ENCODE peak calls at places on chromosomes 7 and 10, in six cellular contexts. D, A, M, P, W and C are unnamed samples.

GRCh38 chr7:40057292-40057691 is 77.1 kb downstream of the MPLKIP start:
- DNase-seq in D (no peak), A (no peak), M (no peak), P (no peak), W (no peak), C (no peak)

GRCh38 chr7:48899932-48900331 is 24.4 kb upstream of the CDC14C start:
- DNase-seq in D (no peak), A (no peak), M (no peak), P (no peak), W (no peak), C (no peak)

GRCh38 chr10:125086716-125087115 is 73.6 kb downstream of the CTBP2 start:
- DNase-seq in D (no peak), A (no peak), M (no peak), P (no peak), W (no peak), C (no peak)

GRCh38 chr7:151468214-151469023 is 28.5 kb upstream of the CRYGN start:
- DNase-seq in D (no peak), A (no peak), M (no peak), P (no peak), W (no peak), C (no peak)

GRCh38 chr7:134905375-134905774 is 80.9 kb upstream of the AGBL3 start:
- DNase-seq in D (no peak), A (peak; percentile 68), M (no peak), P (peak; percentile 83), W (no peak), C (no peak)

GRCh38 chr7:158468225-158468624 is 119.4 kb downstream of the PTPRN2 start:
- DNase-seq in D (no peak), A (no peak), M (no peak), P (no peak), W (no peak), C (no peak)

GRCh38 chr10:84138478-84139125 is 707 bp upstream of the GHITM start:
- DNase-seq in D (peak; percentile 69), A (no peak), M (no peak), P (no peak), W (peak; percentile 14), C (no peak)

GRCh38 chr7:23333671-23334246 is 34.6 kb downstream of the MALSU1 start:
- DNase-seq in D (peak; percentile 69), A (peak; percentile 37), M (no peak), P (peak; percentile 95), W (no peak), C (no peak)

GRCh38 chr7:30930621-30931020 is 19.0 kb downstream of the AQP1 start:
- DNase-seq in D (no peak), A (no peak), M (no peak), P (no peak), W (no peak), C (no peak)

GRCh38 chr7:34869016-34869415 is 168.3 kb downstream of the DPY19L1 start:
- DNase-seq in D (no peak), A (no peak), M (no peak), P (no peak), W (no peak), C (no peak)

GRCh38 chr10:5547934-5548660 is 23.3 kb downstream of the CALML3 start:
- DNase-seq in D (peak; percentile 95), A (no peak), M (no peak), P (no peak), W (no peak), C (no peak)

GRCh38 chr10:90308223-90308622 is 549.6 kb downstream of the HTR7 start:
- DNase-seq in D (no peak), A (no peak), M (no peak), P (no peak), W (no peak), C (no peak)

GRCh38 chr10:1654811-1655356 is 82.4 kb downstream of the ADARB2 start:
- DNase-seq in D (no peak), A (no peak), M (no peak), P (no peak), W (no peak), C (no peak)
- TF ChIP-seq CTCF in D (no peak), A (no peak), M (no peak), P (no peak), W (no peak), C (no peak)

GRCh38 chr7:156156734-156157408 is 344.6 kb upstream of the SHH start:
- DNase-seq in D (no peak), A (no peak), M (no peak), P (no peak), W (no peak), C (peak; percentile 8)
- TF ChIP-seq CTCF in D (peak; percentile 83), A (no peak), M (no peak), P (no peak), W (peak; percentile 12), C (peak; percentile 58)

GRCh38 chr10:34872820-34873219 is 57.7 kb upstream of the PARD3 start:
- DNase-seq in D (no peak), A (no peak), M (no peak), P (no peak), W (no peak), C (no peak)
- TF ChIP-seq CTCF in D (no peak), A (no peak), M (no peak), P (no peak), W (no peak), C (no peak)

DNA sequence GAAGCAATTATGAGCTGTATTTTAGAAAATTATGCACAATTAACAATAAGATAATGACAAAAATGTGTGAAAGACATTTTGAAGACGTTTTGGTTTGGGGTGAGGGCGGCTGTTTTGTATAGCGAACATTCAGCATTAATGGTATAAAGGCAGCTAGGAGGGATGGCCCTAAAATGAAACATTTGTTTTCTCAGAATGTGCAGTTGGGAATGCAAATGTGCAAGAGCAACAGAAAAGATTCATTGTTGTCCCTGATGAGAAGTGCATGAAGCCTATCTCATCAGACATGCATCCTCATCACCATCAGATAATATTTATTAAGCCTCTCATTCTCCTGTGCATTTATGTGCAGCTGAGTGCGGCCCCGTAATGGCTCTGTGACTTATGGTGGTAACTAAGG is 199.6 kb downstream of the GFRA1 start:
- DNase-seq in D (no peak), A (no peak), M (no peak), P (no peak), W (no peak), C (no peak)
- TF ChIP-seq CTCF in D (no peak), A (no peak), M (no peak), P (no peak), W (no peak), C (no peak)

GRCh38 chr10:23702977-23703414 is 264.1 kb downstream of the OTUD1 start:
- DNase-seq in D (peak; percentile 38), A (no peak), M (peak; percentile 57), P (peak; percentile 23), W (peak; percentile 45), C (peak; percentile 20)
- TF ChIP-seq CTCF in D (peak; percentile 79), A (peak; percentile 31), M (peak; percentile 78), P (peak; percentile 76), W (peak; percentile 76), C (peak; percentile 79)

GRCh38 chr10:80161321-80162084 is 29.0 kb downstream of the PLAC9 start:
- DNase-seq in D (no peak), A (no peak), M (no peak), P (no peak), W (no peak), C (no peak)
- TF ChIP-seq CTCF in D (no peak), A (no peak), M (no peak), P (peak; percentile 9), W (no peak), C (peak; percentile 16)

DNA sequence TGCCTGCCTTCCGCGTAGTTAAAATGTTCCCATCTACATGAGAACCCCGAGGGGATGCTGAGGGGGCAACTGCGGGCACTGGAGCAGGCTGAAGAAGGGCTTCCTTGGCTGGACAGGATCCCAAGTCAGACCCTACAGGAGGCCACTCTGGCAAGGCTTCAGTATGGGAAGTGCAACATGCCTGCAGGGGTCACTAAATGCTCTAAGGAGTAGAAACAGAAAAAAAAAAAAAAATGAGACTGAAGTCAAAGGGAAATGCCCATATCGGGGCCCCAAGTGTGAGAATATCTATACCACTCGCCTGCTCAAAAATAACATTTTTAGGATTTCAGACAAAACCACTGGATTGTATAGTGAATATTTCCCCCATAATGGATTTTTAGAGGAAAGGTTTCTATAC is 33.5 kb downstream of the FAM204A start:
- DNase-seq in D (no peak), A (no peak), M (no peak), P (no peak), W (no peak), C (no peak)
- TF ChIP-seq CTCF in D (no peak), A (no peak), M (no peak), P (no peak), W (no peak), C (no peak)

GRCh38 chr7:1144269-1144771 is 15.7 kb downstream of the ZFAND2A start:
- DNase-seq in D (no peak), A (no peak), M (no peak), P (no peak), W (peak; percentile 52), C (no peak)
- TF ChIP-seq CTCF in D (no peak), A (no peak), M (peak; percentile 41), P (peak; percentile 34), W (peak; percentile 58), C (peak; percentile 19)

GRCh38 chr7:124130-124949 is 68.0 kb upstream of the FAM20C start:
- DNase-seq in D (no peak), A (no peak), M (no peak), P (no peak), W (no peak), C (no peak)
- TF ChIP-seq CTCF in D (peak; percentile 37), A (no peak), M (no peak), P (no peak), W (no peak), C (no peak)